ENCODE peak calls at places on chromosome 3, in eight cellular contexts. One of them, this sample, is unnamed.

GRCh38 chr3:197393711-197394110 is 95.3 kb upstream of the DLG1 start:
- DNase-seq in body of pancreas: no peak
- DNase-seq in brain microvascular endothelial cell: no peak
- DNase-seq in fibroblast of mammary gland: no peak
- DNase-seq in OCI-LY7: no peak
- DNase-seq in transverse colon: no peak
- DNase-seq in HFF-Myc: no peak
- DNase-seq in PC-3: no peak
- DNase-seq in this sample: no peak

GRCh38 chr3:71428841-71429609 is 154.5 kb downstream of the FOXP1 start:
- DNase-seq in HFF-Myc: no peak
- DNase-seq in OCI-LY7: peak
- DNase-seq in brain microvascular endothelial cell: no peak
- DNase-seq in PC-3: no peak
- DNase-seq in transverse colon: peak
- DNase-seq in body of pancreas: peak
- DNase-seq in fibroblast of mammary gland: peak
- DNase-seq in this sample: peak

GRCh38 chr3:175342196-175342595 is 483.1 kb downstream of the NAALADL2 start:
- DNase-seq in body of pancreas: no peak
- DNase-seq in brain microvascular endothelial cell: peak
- DNase-seq in fibroblast of mammary gland: no peak
- DNase-seq in OCI-LY7: no peak
- DNase-seq in transverse colon: no peak
- DNase-seq in PC-3: peak
- DNase-seq in HFF-Myc: no peak
- DNase-seq in this sample: no peak

GRCh38 chr3:63593779-63594178 is 58.7 kb upstream of the SNTN start:
- DNase-seq in HFF-Myc: no peak
- DNase-seq in transverse colon: no peak
- DNase-seq in fibroblast of mammary gland: no peak
- DNase-seq in brain microvascular endothelial cell: no peak
- DNase-seq in PC-3: no peak
- DNase-seq in body of pancreas: no peak
- DNase-seq in OCI-LY7: no peak
- DNase-seq in this sample: no peak

GRCh38 chr3:5564278-5564666 is 376.8 kb downstream of the EDEM1 start:
- DNase-seq in brain microvascular endothelial cell: no peak
- DNase-seq in HFF-Myc: no peak
- DNase-seq in OCI-LY7: no peak
- DNase-seq in PC-3: no peak
- DNase-seq in fibroblast of mammary gland: no peak
- DNase-seq in transverse colon: no peak
- DNase-seq in body of pancreas: no peak
- DNase-seq in this sample: no peak

GRCh38 chr3:186783731-186784515 is 546 bp downstream of the EIF4A2 start:
- DNase-seq in PC-3: peak
- DNase-seq in fibroblast of mammary gland: peak
- DNase-seq in body of pancreas: peak
- DNase-seq in OCI-LY7: peak
- DNase-seq in transverse colon: peak
- DNase-seq in brain microvascular endothelial cell: peak
- DNase-seq in HFF-Myc: no peak
- DNase-seq in this sample: no peak

GRCh38 chr3:16140116-16140893 is 34.2 kb upstream of the GALNT15 start:
- DNase-seq in transverse colon: peak
- DNase-seq in brain microvascular endothelial cell: peak
- DNase-seq in HFF-Myc: no peak
- DNase-seq in fibroblast of mammary gland: peak
- DNase-seq in OCI-LY7: no peak
- DNase-seq in body of pancreas: peak
- DNase-seq in PC-3: peak
- DNase-seq in this sample: peak

GRCh38 chr3:178385280-178385952 is 150.8 kb upstream of the KCNMB2 start:
- DNase-seq in fibroblast of mammary gland: peak
- DNase-seq in OCI-LY7: peak
- DNase-seq in PC-3: peak
- DNase-seq in body of pancreas: peak
- DNase-seq in transverse colon: no peak
- DNase-seq in brain microvascular endothelial cell: peak
- DNase-seq in HFF-Myc: no peak
- DNase-seq in this sample: peak

GRCh38 chr3:107024481-107025153 is 352.6 kb upstream of the CCDC54 start:
- DNase-seq in OCI-LY7: no peak
- DNase-seq in transverse colon: no peak
- DNase-seq in fibroblast of mammary gland: peak
- DNase-seq in body of pancreas: no peak
- DNase-seq in PC-3: no peak
- DNase-seq in HFF-Myc: peak
- DNase-seq in brain microvascular endothelial cell: no peak
- DNase-seq in this sample: no peak

GRCh38 chr3:25547103-25547502 is 117.6 kb downstream of the TOP2B start:
- DNase-seq in transverse colon: no peak
- DNase-seq in body of pancreas: no peak
- DNase-seq in HFF-Myc: no peak
- DNase-seq in PC-3: no peak
- DNase-seq in brain microvascular endothelial cell: no peak
- DNase-seq in OCI-LY7: no peak
- DNase-seq in fibroblast of mammary gland: no peak
- DNase-seq in this sample: no peak

GRCh38 chr3:38150780-38151528 is 12.5 kb downstream of the MYD88 start:
- DNase-seq in transverse colon: no peak
- DNase-seq in fibroblast of mammary gland: no peak
- DNase-seq in OCI-LY7: no peak
- DNase-seq in HFF-Myc: no peak
- DNase-seq in PC-3: no peak
- DNase-seq in brain microvascular endothelial cell: no peak
- DNase-seq in body of pancreas: no peak
- DNase-seq in this sample: no peak

GRCh38 chr3:136783708-136784191 is 31.6 kb upstream of the STAG1 start:
- DNase-seq in OCI-LY7: no peak
- DNase-seq in body of pancreas: no peak
- DNase-seq in brain microvascular endothelial cell: no peak
- DNase-seq in HFF-Myc: no peak
- DNase-seq in transverse colon: no peak
- DNase-seq in PC-3: peak
- DNase-seq in fibroblast of mammary gland: peak
- DNase-seq in this sample: no peak

GRCh38 chr3:94694001-94694400 is 631.1 kb downstream of the NSUN3 start:
- DNase-seq in brain microvascular endothelial cell: no peak
- DNase-seq in OCI-LY7: no peak
- DNase-seq in transverse colon: no peak
- DNase-seq in fibroblast of mammary gland: no peak
- DNase-seq in body of pancreas: no peak
- DNase-seq in PC-3: no peak
- DNase-seq in HFF-Myc: no peak
- DNase-seq in this sample: no peak

GRCh38 chr3:105505167-105505566 is 138.5 kb downstream of the ALCAM start:
- DNase-seq in transverse colon: no peak
- DNase-seq in brain microvascular endothelial cell: no peak
- DNase-seq in HFF-Myc: no peak
- DNase-seq in fibroblast of mammary gland: no peak
- DNase-seq in body of pancreas: peak
- DNase-seq in OCI-LY7: no peak
- DNase-seq in PC-3: no peak
- DNase-seq in this sample: no peak

GRCh38 chr3:48429416-48430358 is at the start of gene PLXNB1:
- DNase-seq in brain microvascular endothelial cell: no peak
- DNase-seq in fibroblast of mammary gland: peak
- DNase-seq in transverse colon: peak
- DNase-seq in body of pancreas: peak
- DNase-seq in HFF-Myc: no peak
- DNase-seq in OCI-LY7: peak
- DNase-seq in PC-3: peak
- DNase-seq in this sample: no peak

GRCh38 chr3:103787164-103787871 is 1352.5 kb downstream of the ZPLD1 start:
- DNase-seq in HFF-Myc: no peak
- DNase-seq in body of pancreas: no peak
- DNase-seq in PC-3: peak
- DNase-seq in OCI-LY7: no peak
- DNase-seq in transverse colon: no peak
- DNase-seq in fibroblast of mammary gland: no peak
- DNase-seq in brain microvascular endothelial cell: no peak
- DNase-seq in this sample: no peak

GRCh38 chr3:171994646-171995441 is 44.5 kb upstream of the FNDC3B start:
- DNase-seq in fibroblast of mammary gland: peak
- DNase-seq in body of pancreas: no peak
- DNase-seq in brain microvascular endothelial cell: peak
- DNase-seq in transverse colon: no peak
- DNase-seq in HFF-Myc: peak
- DNase-seq in OCI-LY7: no peak
- DNase-seq in PC-3: peak
- DNase-seq in this sample: peak

GRCh38 chr3:139235192-139235591 is 108.6 kb upstream of the MRPS22 start:
- DNase-seq in PC-3: no peak
- DNase-seq in brain microvascular endothelial cell: no peak
- DNase-seq in fibroblast of mammary gland: no peak
- DNase-seq in transverse colon: no peak
- DNase-seq in OCI-LY7: no peak
- DNase-seq in HFF-Myc: no peak
- DNase-seq in body of pancreas: no peak
- DNase-seq in this sample: no peak

GRCh38 chr3:44065741-44066140 is 175.9 kb upstream of the TOPAZ1 start:
- DNase-seq in OCI-LY7: no peak
- DNase-seq in body of pancreas: no peak
- DNase-seq in fibroblast of mammary gland: no peak
- DNase-seq in HFF-Myc: no peak
- DNase-seq in transverse colon: no peak
- DNase-seq in brain microvascular endothelial cell: no peak
- DNase-seq in PC-3: no peak
- DNase-seq in this sample: no peak

GRCh38 chr3:150429767-150430166 is 21.7 kb downstream of the TSC22D2 start:
- DNase-seq in fibroblast of mammary gland: no peak
- DNase-seq in brain microvascular endothelial cell: no peak
- DNase-seq in body of pancreas: no peak
- DNase-seq in PC-3: no peak
- DNase-seq in HFF-Myc: no peak
- DNase-seq in transverse colon: no peak
- DNase-seq in OCI-LY7: no peak
- DNase-seq in this sample: no peak
- H3K4me3 ChIP-seq in fibroblast of mammary gland: no peak
- H3K4me3 ChIP-seq in brain microvascular endothelial cell: no peak
- H3K4me3 ChIP-seq in body of pancreas: no peak
- H3K4me3 ChIP-seq in PC-3: no peak
- H3K4me3 ChIP-seq in HFF-Myc: no peak
- H3K4me3 ChIP-seq in transverse colon: no peak
- H3K4me3 ChIP-seq in OCI-LY7: no peak
- H3K4me3 ChIP-seq in this sample: no peak

GRCh38 chr3:183158552-183159006 is 4.0 kb downstream of the LAMP3 start:
- DNase-seq in OCI-LY7: peak
- DNase-seq in HFF-Myc: no peak
- DNase-seq in brain microvascular endothelial cell: peak
- DNase-seq in fibroblast of mammary gland: peak
- DNase-seq in body of pancreas: no peak
- DNase-seq in PC-3: no peak
- DNase-seq in transverse colon: no peak
- DNase-seq in this sample: peak

GRCh38 chr3:183163563-183163962 is 1.0 kb upstream of the LAMP3 start:
- DNase-seq in transverse colon: no peak
- DNase-seq in brain microvascular endothelial cell: no peak
- DNase-seq in HFF-Myc: no peak
- DNase-seq in body of pancreas: no peak
- DNase-seq in fibroblast of mammary gland: no peak
- DNase-seq in OCI-LY7: no peak
- DNase-seq in PC-3: no peak
- DNase-seq in this sample: no peak

GRCh38 chr3:183159319-183159718 is 3.2 kb downstream of the LAMP3 start:
- DNase-seq in fibroblast of mammary gland: no peak
- DNase-seq in brain microvascular endothelial cell: no peak
- DNase-seq in OCI-LY7: no peak
- DNase-seq in transverse colon: no peak
- DNase-seq in HFF-Myc: no peak
- DNase-seq in PC-3: no peak
- DNase-seq in body of pancreas: no peak
- DNase-seq in this sample: no peak

GRCh38 chr3:183160616-183161015 is 1.9 kb downstream of the LAMP3 start:
- DNase-seq in transverse colon: no peak
- DNase-seq in fibroblast of mammary gland: no peak
- DNase-seq in body of pancreas: no peak
- DNase-seq in OCI-LY7: no peak
- DNase-seq in PC-3: no peak
- DNase-seq in HFF-Myc: no peak
- DNase-seq in brain microvascular endothelial cell: no peak
- DNase-seq in this sample: no peak

DNA sequence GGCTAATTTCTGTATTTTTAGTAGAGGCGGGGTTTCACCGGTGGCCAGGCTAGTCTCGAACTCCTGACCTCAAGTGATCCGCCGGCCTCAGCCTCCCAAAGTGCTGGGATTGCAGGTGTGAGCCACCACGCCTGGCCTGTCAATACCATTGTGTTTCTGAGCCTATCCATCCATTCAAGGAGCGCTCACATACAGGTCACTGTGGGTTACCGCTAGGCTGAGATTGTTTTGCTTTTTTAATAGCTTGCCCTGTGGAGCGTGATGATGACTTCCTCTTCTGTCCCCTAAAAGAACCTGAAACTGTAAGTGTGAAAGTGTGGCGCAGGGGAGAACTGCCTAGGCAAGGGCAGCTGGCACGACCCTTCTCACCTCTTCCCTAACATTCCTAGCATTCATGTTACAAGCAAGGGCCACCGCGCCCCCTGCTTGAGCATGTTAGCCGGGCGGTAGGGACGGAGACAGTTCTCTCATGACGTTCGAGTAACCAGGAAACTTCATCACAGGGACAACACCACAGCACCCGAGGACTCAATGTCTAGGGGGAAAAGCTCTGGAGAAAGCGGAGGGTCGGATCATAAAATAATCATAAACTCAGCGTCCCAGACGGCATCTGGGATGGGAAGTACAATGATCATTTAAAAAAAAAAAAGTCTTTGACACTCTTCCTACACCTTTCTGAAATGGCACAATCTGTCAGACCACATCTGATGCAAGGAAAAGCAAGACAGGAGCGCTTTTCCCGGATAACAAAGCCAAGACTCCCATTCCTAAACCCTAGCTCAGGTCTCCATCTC is 785 bp downstream of the LAMP3 start:
- DNase-seq in brain microvascular endothelial cell: no peak
- DNase-seq in OCI-LY7: peak
- DNase-seq in PC-3: no peak
- DNase-seq in transverse colon: no peak
- DNase-seq in fibroblast of mammary gland: no peak
- DNase-seq in HFF-Myc: no peak
- DNase-seq in body of pancreas: no peak
- DNase-seq in this sample: no peak
- TF ChIP-seq CTCF in brain microvascular endothelial cell: no peak
- TF ChIP-seq CTCF in OCI-LY7: peak
- TF ChIP-seq CTCF in PC-3: no peak
- TF ChIP-seq CTCF in transverse colon: no peak
- TF ChIP-seq CTCF in fibroblast of mammary gland: no peak
- TF ChIP-seq CTCF in HFF-Myc: no peak
- TF ChIP-seq CTCF in body of pancreas: no peak
- TF ChIP-seq CTCF in this sample: no peak

GRCh38 chr3:108469126-108469525 is 41.3 kb downstream of the MYH15 start:
- DNase-seq in transverse colon: no peak
- DNase-seq in OCI-LY7: no peak
- DNase-seq in HFF-Myc: no peak
- DNase-seq in brain microvascular endothelial cell: no peak
- DNase-seq in body of pancreas: no peak
- DNase-seq in fibroblast of mammary gland: no peak
- DNase-seq in PC-3: no peak
- DNase-seq in this sample: no peak
- H3K4me3 ChIP-seq in transverse colon: no peak
- H3K4me3 ChIP-seq in OCI-LY7: no peak
- H3K4me3 ChIP-seq in HFF-Myc: no peak
- H3K4me3 ChIP-seq in brain microvascular endothelial cell: no peak
- H3K4me3 ChIP-seq in body of pancreas: no peak
- H3K4me3 ChIP-seq in fibroblast of mammary gland: no peak
- H3K4me3 ChIP-seq in PC-3: no peak
- H3K4me3 ChIP-seq in this sample: no peak

GRCh38 chr3:11007534-11007933 is 15.0 kb downstream of the SLC6A1 start:
- DNase-seq in transverse colon: no peak
- DNase-seq in brain microvascular endothelial cell: no peak
- DNase-seq in HFF-Myc: no peak
- DNase-seq in PC-3: no peak
- DNase-seq in body of pancreas: no peak
- DNase-seq in OCI-LY7: no peak
- DNase-seq in fibroblast of mammary gland: no peak
- DNase-seq in this sample: no peak
- TF ChIP-seq CTCF in transverse colon: no peak
- TF ChIP-seq CTCF in brain microvascular endothelial cell: no peak
- TF ChIP-seq CTCF in HFF-Myc: no peak
- TF ChIP-seq CTCF in PC-3: no peak
- TF ChIP-seq CTCF in body of pancreas: no peak
- TF ChIP-seq CTCF in OCI-LY7: no peak
- TF ChIP-seq CTCF in fibroblast of mammary gland: no peak
- TF ChIP-seq CTCF in this sample: no peak

This sample was measured in astrocyte of the cerebellum.